ENCODE peak calls at places on chromosome 18, in ten cellular contexts. K is chondrocyte; X is activated CD4-positive, alpha-beta T cell treated with anti-CD3 and anti-CD28 coated beads, Interleukin-2, amount 50 U/mL, for 1 hour; G is AG08396; Q is COLO829; T is cardiac muscle cell; A is anterior cingulate cortex; C is Caco-2; I is ELF-1; Z is dermis microvascular lymphatic vessel endothelial cell. Y is an unnamed sample.

GRCh38 chr18:63140038-63140450 is 179.5 kb downstream of the BCL2 start:
- DNase-seq in G (no peak), I (no peak), X (no peak), K (no peak), A (no peak), Q (no peak), Z (no peak), C (no peak), T (no peak), Y (no peak)

GRCh38 chr18:7895346-7895745 is 328.2 kb downstream of the PTPRM start:
- DNase-seq in T (no peak), G (no peak), I (no peak), C (no peak), X (no peak), Z (no peak), K (no peak), Q (no peak), A (no peak), Y (no peak)

GRCh38 chr18:79856119-79857080 is 58.7 kb downstream of the KCNG2 start:
- DNase-seq in X (no peak), I (peak), K (no peak), Z (no peak), A (no peak), T (peak), C (no peak), G (peak), Q (no peak), Y (peak)

GRCh38 chr18:44927127-44927849 is 246.6 kb downstream of the SETBP1 start:
- DNase-seq in Q (no peak), C (no peak), A (no peak), T (no peak), G (no peak), K (no peak), I (no peak), X (no peak), Z (no peak), Y (peak)

GRCh38 chr18:77100751-77101355 is 31.7 kb downstream of the MBP start:
- DNase-seq in I (no peak), A (no peak), C (no peak), G (no peak), T (peak), Q (no peak), K (no peak), X (no peak), Z (no peak), Y (peak)

GRCh38 chr18:22493940-22494339 is 76.2 kb upstream of the CTAGE1 start:
- DNase-seq in I (peak), G (no peak), Q (no peak), K (no peak), A (no peak), C (no peak), Z (no peak), X (no peak), T (peak), Y (peak)

GRCh38 chr18:78376036-78376435 is 603.6 kb upstream of the SALL3 start:
- DNase-seq in Z (no peak), A (no peak), C (no peak), T (no peak), K (no peak), I (no peak), X (no peak), G (no peak), Q (no peak), Y (no peak)

GRCh38 chr18:79396431-79397287 is 929 bp downstream of the NFATC1 start:
- DNase-seq in G (peak), A (no peak), Q (no peak), C (no peak), I (peak), Z (no peak), K (peak), T (peak), X (peak), Y (peak)

GRCh38 chr18:77124452-77124922 is 8.1 kb downstream of the MBP start:
- DNase-seq in K (no peak), G (no peak), A (no peak), Z (no peak), C (no peak), X (peak), T (no peak), Q (no peak), I (no peak), Y (peak)

GRCh38 chr18:37430346-37431076 is 135.1 kb downstream of the CELF4 start:
- DNase-seq in Z (no peak), T (no peak), A (no peak), C (no peak), G (no peak), I (peak), K (no peak), Q (no peak), X (no peak), Y (no peak)

GRCh38 chr18:76980663-76981387 is 151.8 kb downstream of the MBP start:
- DNase-seq in I (no peak), A (no peak), X (no peak), C (no peak), G (no peak), Q (no peak), T (no peak), Z (no peak), K (no peak), Y (no peak)

GRCh38 chr18:59264651-59265245 is 8.5 kb downstream of the RAX start:
- DNase-seq in G (peak), Q (no peak), A (no peak), I (no peak), C (no peak), K (no peak), X (no peak), T (no peak), Z (no peak), Y (no peak)

GRCh38 chr18:27707201-27707600 is 469.7 kb downstream of the CDH2 start:
- DNase-seq in I (no peak), C (no peak), A (no peak), T (peak), Q (no peak), Z (no peak), K (no peak), G (no peak), X (no peak), Y (no peak)

GRCh38 chr18:10164241-10165160 is 250.7 kb downstream of the VAPA start:
- DNase-seq in Q (no peak), K (no peak), X (no peak), G (no peak), C (no peak), A (no peak), Z (no peak), I (no peak), T (peak), Y (no peak)

GRCh38 chr18:10032331-10032979 is 118.6 kb downstream of the VAPA start:
- DNase-seq in T (no peak), G (no peak), Q (no peak), C (no peak), Z (no peak), A (no peak), I (peak), X (no peak), K (no peak), Y (no peak)

GRCh38 chr18:44887227-44887631 is 206.5 kb downstream of the SETBP1 start:
- DNase-seq in X (no peak), A (no peak), K (no peak), Q (no peak), Z (no peak), I (peak), C (peak), G (peak), T (peak), Y (peak)

GRCh38 chr18:24602156-24602555 is 141.7 kb downstream of the HRH4 start:
- DNase-seq in Z (no peak), X (no peak), I (no peak), A (no peak), T (no peak), Q (no peak), K (no peak), G (no peak), C (no peak), Y (no peak)

GRCh38 chr18:76259012-76259568 is 236.0 kb downstream of the ZNF516 start:
- DNase-seq in I (no peak), G (no peak), T (peak), Z (no peak), A (no peak), K (no peak), X (no peak), Q (no peak), C (no peak), Y (no peak)

GRCh38 chr18:75322206-75322605 is 105.3 kb downstream of the SMIM21 start:
- DNase-seq in K (no peak), T (no peak), Q (no peak), X (no peak), G (no peak), Z (no peak), A (no peak), I (no peak), C (no peak), Y (no peak)

GRCh38 chr18:54948350-54948837 is 10.9 kb downstream of the CCDC68 start:
- DNase-seq in Q (no peak), Z (no peak), X (no peak), A (no peak), G (no peak), C (no peak), I (no peak), K (no peak), T (no peak), Y (peak)

GRCh38 chr18:45464619-45465018 is 150.7 kb upstream of the SLC14A2 start:
- DNase-seq in I (no peak), K (no peak), X (no peak), T (no peak), G (no peak), Q (no peak), Z (no peak), A (no peak), C (no peak), Y (no peak)

GRCh38 chr18:30489890-30490643 is 552.5 kb downstream of the DSC3 start:
- DNase-seq in T (no peak), K (no peak), C (no peak), A (no peak), Q (no peak), Z (no peak), I (peak), X (no peak), G (no peak), Y (no peak)

GRCh38 chr18:44715245-44715644 is 34.6 kb downstream of the SETBP1 start:
- DNase-seq in C (no peak), A (no peak), Z (no peak), T (peak), I (peak), K (no peak), X (no peak), Q (no peak), G (peak), Y (peak)